ENCODE peak calls at places on chromosomes 7 and 10, in five cellular contexts. Y, E, C, L and H are unnamed samples.

GRCh38 chr10:21662635-21663034 is 128.6 kb downstream of the MLLT10 start:
- DNase-seq in Y (no peak), E (no peak), C (no peak), L (no peak), H (no peak)

GRCh38 chr10:89301721-89302445 is at the start of gene IFIT2:
- DNase-seq in Y (peak; percentile 21), E (no peak), C (peak; percentile 15), L (peak; percentile 66), H (peak; percentile 8)

GRCh38 chr7:36191292-36191920 is 38.4 kb downstream of the EEPD1 start:
- DNase-seq in Y (no peak), E (no peak), C (no peak), L (no peak), H (no peak)

GRCh38 chr10:81873231-81873931 is 1.6 kb upstream of the NRG3 start:
- DNase-seq in Y (no peak), E (no peak), C (no peak), L (no peak), H (no peak)

GRCh38 chr7:100472854-100473499 is 6.0 kb downstream of the TSC22D4 start:
- DNase-seq in Y (peak; percentile 90), E (no peak), C (no peak), L (no peak), H (no peak)

GRCh38 chr7:143484059-143484458 is 6.4 kb downstream of the TAS2R41 start:
- DNase-seq in Y (no peak), E (no peak), C (no peak), L (no peak), H (no peak)

GRCh38 chr10:105989995-105990394 is 1174.5 kb downstream of the SORCS1 start:
- DNase-seq in Y (no peak), E (no peak), C (no peak), L (no peak), H (no peak)

GRCh38 chr7:23214938-23215337 is 31.6 kb upstream of the GPNMB start:
- DNase-seq in Y (no peak), E (no peak), C (no peak), L (no peak), H (no peak)

GRCh38 chr7:107206706-107207105 is 37.9 kb downstream of the HBP1 start:
- DNase-seq in Y (no peak), E (no peak), C (no peak), L (no peak), H (no peak)

GRCh38 chr7:13117103-13117502 is 429.7 kb downstream of the ARL4A start:
- DNase-seq in Y (no peak), E (no peak), C (peak; percentile 35), L (no peak), H (peak; percentile 44)

GRCh38 chr10:33116293-33116697 is 158.3 kb upstream of the ITGB1 start:
- DNase-seq in Y (peak; percentile 48), E (no peak), C (peak; percentile 53), L (no peak), H (peak; percentile 82)
- TF ChIP-seq CREB1 in Y (no peak), E (no peak), C (no peak), L (no peak), H (no peak)

GRCh38 chr7:31100445-31100844 is 48.3 kb downstream of the ADCYAP1R1 start:
- DNase-seq in Y (no peak), E (no peak), C (no peak), L (no peak), H (no peak)

GRCh38 chr7:31099451-31100444 is 47.6 kb downstream of the ADCYAP1R1 start:
- DNase-seq in Y (no peak), E (no peak), C (no peak), L (no peak), H (no peak)

GRCh38 chr7:31101544-31101943 is 49.4 kb downstream of the ADCYAP1R1 start:
- DNase-seq in Y (no peak), E (no peak), C (no peak), L (no peak), H (no peak)

GRCh38 chr7:31102151-31102972 is 50.3 kb downstream of the ADCYAP1R1 start:
- DNase-seq in Y (no peak), E (no peak), C (no peak), L (no peak), H (no peak)

DNA sequence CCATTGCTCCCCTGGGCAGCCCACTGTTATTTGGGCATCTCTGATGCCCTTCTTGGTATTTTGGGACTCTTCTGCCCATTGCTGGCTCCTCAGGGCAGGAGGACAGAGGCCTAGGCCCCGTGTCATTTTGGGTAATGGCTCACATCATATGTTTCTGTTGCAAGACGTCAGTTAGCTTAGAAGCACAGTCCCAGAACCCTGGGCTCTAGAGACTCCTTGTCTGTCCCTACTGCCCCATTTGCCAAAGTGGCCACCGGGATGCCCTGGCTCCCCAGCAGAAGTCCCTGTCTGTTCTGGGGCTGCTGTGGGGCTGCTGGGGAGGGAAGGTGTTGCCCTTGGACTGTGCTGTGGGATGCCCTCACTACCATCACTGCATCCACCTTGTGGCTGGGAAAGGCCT is 48.8 kb downstream of the ADCYAP1R1 start:
- DNase-seq in Y (no peak), E (no peak), C (no peak), L (no peak), H (no peak)
- H3K4me1 ChIP-seq in Y (no peaks in the 10 kb centered on the region), E (no peaks in the 10 kb centered on the region), C (no peaks in the 10 kb centered on the region), L (no peaks in the 10 kb centered on the region), H (no peaks in the 10 kb centered on the region)

DNA sequence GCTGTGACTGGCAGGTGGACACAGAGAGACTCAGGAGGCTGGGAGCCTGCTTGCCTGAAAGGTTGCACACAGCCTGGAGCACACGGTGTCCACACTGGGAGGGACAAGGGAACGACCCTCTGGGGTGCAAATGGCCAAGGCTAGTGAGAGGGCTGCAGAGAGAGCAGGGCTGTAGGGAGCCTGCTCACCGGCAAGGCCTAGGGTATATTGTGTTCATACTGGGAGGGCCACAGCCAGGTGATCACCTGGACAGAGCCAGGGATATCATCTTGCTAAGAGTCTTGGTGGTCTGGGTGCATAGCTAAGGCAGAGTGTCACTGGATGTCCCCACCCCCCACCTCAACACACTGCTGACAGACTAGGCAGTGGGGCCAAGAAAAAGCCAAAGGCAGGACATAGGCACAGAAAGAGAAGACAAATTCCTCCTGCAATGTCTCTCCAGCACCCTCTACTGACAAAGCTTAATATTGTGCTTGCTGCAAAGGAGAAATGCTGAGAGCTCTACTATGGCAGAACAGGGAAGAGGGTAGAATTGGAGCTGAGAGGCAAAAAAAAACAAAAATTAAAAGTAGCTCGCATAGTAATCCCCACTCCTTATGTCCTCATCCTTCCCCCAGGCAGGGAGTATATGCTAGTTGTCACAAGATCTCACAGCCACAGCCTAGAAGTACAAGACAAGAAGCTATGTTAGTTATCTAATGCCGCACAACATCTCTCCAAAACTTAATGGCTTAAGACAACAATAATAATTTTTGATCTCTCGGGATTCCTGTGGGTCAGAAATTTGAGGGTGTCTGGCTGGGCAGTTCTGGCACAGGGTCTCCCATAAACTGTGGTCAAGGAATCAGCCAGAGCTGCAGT is 40.0 kb downstream of the CPVL start:
- DNase-seq in Y (peak; percentile 46), E (peak; percentile 21), C (peak; percentile 56), L (no peak), H (peak; percentile 87)
- TF ChIP-seq CREB1 in Y (no peak), E (no peak), C (no peak), L (no peak), H (no peak)

GRCh38 chr10:63265646-63266207 is 132.6 kb downstream of the NRBF2 start:
- DNase-seq in Y (no peak), E (no peak), C (no peak), L (no peak), H (no peak)
- H3K4me1 ChIP-seq in Y (peaks cover 7% of the 10 kb centered on the region), E (no peaks in the 10 kb centered on the region), C (peaks cover 38% of the 10 kb centered on the region), L (peaks cover 18% of the 10 kb centered on the region), H (peaks cover 35% of the 10 kb centered on the region)

GRCh38 chr10:113953505-113954272 is 90.0 kb upstream of the ADRB1 start:
- DNase-seq in Y (no peak), E (no peak), C (no peak), L (no peak), H (peak; percentile 39)
- TF ChIP-seq CREB1 in Y (no peak), E (no peak), C (no peak), L (no peak), H (no peak)

GRCh38 chr7:127833641-127834040 is 181.6 kb downstream of the SND1 start:
- DNase-seq in Y (no peak), E (no peak), C (no peak), L (no peak), H (no peak)
- H3K4me1 ChIP-seq in Y (no peaks in the 10 kb centered on the region), E (no peaks in the 10 kb centered on the region), C (peaks cover 6% of the 10 kb centered on the region), L (peaks cover 5% of the 10 kb centered on the region), H (no peaks in the 10 kb centered on the region)

DNA sequence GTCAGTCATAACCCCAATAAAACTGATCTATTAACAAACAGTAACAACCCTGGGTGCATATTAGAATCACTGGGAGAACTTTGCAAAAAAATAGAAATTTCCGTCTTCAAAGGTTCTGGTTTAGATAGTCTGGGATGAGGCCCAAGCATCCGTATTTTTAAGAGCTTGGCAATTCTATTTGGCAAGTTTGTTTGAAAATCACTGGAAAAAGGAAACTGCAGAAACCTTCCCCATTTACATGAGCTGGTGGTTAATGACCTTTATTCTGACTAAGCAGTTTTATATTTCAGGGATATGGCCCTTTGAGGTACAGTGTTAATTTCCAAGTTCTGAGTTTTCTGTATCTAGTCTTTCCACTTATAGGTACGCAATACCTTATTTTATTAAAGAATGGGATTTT is 115.8 kb upstream of the PRR15 start:
- DNase-seq in Y (no peak), E (no peak), C (no peak), L (no peak), H (no peak)
- TF ChIP-seq CREB1 in Y (no peak), E (no peak), C (no peak), L (no peak), H (no peak)

DNA sequence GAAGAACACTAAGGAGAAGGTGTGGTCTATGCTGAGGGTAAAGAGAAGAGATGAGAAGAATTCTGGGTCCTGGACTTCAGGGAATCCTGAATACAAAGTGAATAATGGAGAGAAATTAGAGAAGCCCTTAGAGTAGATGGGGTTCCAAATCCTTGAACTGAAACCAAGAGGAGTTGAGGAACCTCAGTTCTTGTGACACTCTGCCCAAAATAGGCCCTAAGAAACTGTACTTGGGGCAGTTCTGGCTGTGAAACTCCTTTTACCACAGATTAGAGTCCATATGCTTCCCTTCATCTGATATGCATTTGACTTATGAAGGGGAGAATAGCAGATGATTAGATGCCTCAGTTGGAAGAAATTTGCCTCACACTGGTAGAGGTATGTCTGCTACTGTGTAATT is 19.0 kb downstream of the TES start:
- DNase-seq in Y (no peak), E (no peak), C (no peak), L (no peak), H (no peak)
- H3K4me1 ChIP-seq in Y (peaks cover 3% of the 10 kb centered on the region), E (peaks cover 5% of the 10 kb centered on the region), C (peaks cover 28% of the 10 kb centered on the region), L (peaks cover 21% of the 10 kb centered on the region), H (peaks cover 22% of the 10 kb centered on the region)

GRCh38 chr7:146826338-146826737 is 709.7 kb downstream of the CNTNAP2 start:
- DNase-seq in Y (no peak), E (peak; percentile 3), C (no peak), L (no peak), H (peak; percentile 20)
- TF ChIP-seq CREB1 in Y (no peak), E (no peak), C (no peak), L (no peak), H (no peak)